ENCODE peak calls at places on chromosomes 1 and 21, in four cellular contexts. K, H, V and J are unnamed samples.

GRCh38 chr1:204130989-204131892 is 20.6 kb downstream of the ETNK2 start:
- DNase-seq in V (no peak), K (no peak), H (no peak), J (no peak)

GRCh38 chr1:25858906-25859789 is at the start of gene AUNIP:
- DNase-seq in K (peak), H (peak), V (peak), J (peak)

GRCh38 chr1:170586942-170587593 is 55.1 kb downstream of the GORAB start:
- DNase-seq in K (no peak), H (no peak), V (no peak), J (no peak)

GRCh38 chr1:161069731-161070270 is at the start of gene ARHGAP30:
- DNase-seq in K (no peak), V (no peak), H (no peak), J (no peak)

GRCh38 chr1:93604411-93604810 is 77.2 kb downstream of the BCAR3 start:
- DNase-seq in H (no peak), V (peak), K (no peak), J (no peak)

GRCh38 chr1:3356827-3357457 is 97.5 kb upstream of the ARHGEF16 start:
- DNase-seq in K (no peak), H (no peak), V (peak), J (no peak)

GRCh38 chr1:155219592-155220031 is 11.1 kb downstream of the MTX1 start:
- DNase-seq in H (peak), K (peak), V (no peak), J (peak)

GRCh38 chr21:14120091-14120734 is 90.5 kb downstream of the LIPI start:
- DNase-seq in H (peak), K (peak), V (peak), J (peak)

GRCh38 chr1:180197231-180197630 is 32.8 kb upstream of the LHX4 start:
- DNase-seq in K (no peak), V (no peak), H (no peak), J (no peak)

GRCh38 chr1:180196436-180197003 is 33.5 kb upstream of the LHX4 start:
- DNase-seq in H (no peak), K (no peak), V (no peak), J (no peak)

GRCh38 chr1:180198611-180199010 is 31.5 kb upstream of the LHX4 start:
- DNase-seq in K (no peak), H (no peak), V (no peak), J (no peak)

GRCh38 chr1:180199018-180199417 is 31.0 kb upstream of the LHX4 start:
- DNase-seq in K (no peak), V (no peak), H (no peak), J (no peak)

DNA sequence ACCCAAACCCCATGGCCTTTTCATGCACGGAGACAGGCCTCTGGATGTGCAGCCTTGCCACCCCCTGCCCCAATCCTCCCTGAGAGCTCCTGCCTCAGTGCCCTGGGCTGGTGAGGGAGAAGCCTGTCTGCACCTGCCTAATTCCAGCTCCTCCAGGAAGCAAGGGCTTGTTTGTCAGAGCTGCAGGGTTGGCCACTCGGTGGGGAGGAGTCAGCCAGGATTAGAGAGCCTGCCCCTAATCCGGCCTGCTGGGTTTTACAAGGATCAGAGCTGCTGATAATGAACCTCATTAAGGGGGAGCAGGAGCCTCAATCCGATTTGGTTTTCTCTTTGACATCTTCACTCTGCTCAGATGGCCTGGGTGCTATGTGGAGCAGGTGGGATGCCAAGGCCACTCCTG is 31.9 kb upstream of the LHX4 start:
- DNase-seq in V (no peak), H (no peak), K (no peak), J (no peak)
- TF ChIP-seq SP1 in V (no peak), H (no peak), K (no peak), J (no peak)

DNA sequence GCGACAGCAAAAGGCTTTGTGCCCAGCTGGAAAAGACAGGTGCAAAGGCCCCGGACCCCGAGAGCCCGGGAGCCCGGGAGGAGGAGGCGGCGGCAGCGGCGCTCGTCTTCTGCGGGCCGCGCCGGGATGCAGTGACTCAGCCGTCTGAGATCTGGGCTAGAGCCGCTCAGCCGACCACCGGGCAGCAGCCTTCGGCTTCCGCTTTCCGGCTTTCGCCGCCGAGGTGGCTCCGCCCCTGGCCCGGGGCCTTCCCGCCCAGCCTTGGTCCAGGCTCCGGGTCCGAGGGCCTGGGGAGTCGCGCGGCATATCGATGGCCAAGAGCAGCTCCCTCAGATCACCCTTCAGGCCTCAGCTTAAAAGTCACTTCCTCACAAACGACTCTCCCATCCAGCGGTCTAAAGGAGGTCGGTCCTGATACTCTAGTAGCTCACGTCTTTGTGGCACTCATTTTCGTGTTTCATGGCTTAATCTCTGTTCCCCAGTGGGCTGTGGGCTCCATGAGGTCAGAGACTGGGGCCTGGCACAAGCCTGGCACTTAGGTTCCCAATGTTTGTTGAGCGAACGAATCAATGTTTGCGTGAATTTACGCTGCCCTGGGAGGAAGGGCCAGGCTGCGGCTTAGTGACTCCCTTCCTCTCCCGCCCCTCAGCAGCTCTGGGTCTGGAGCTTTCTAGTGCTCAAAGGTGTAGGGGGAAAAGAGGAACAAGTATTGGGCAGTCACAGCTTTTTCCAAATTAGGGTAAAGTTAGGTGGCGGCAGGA is at the start of gene PHTF1:
- DNase-seq in V (peak), K (peak), H (peak), J (peak)
- TF ChIP-seq ELF4 in V (peak), K (peak), H (no peak), J (no peak)

GRCh38 chr1:67582625-67583461 is 102.2 kb upstream of the GADD45A start:
- DNase-seq in V (no peak), H (no peak), K (no peak), J (no peak)
- TF ChIP-seq SP1 in V (no peak), H (no peak), K (no peak), J (no peak)

DNA sequence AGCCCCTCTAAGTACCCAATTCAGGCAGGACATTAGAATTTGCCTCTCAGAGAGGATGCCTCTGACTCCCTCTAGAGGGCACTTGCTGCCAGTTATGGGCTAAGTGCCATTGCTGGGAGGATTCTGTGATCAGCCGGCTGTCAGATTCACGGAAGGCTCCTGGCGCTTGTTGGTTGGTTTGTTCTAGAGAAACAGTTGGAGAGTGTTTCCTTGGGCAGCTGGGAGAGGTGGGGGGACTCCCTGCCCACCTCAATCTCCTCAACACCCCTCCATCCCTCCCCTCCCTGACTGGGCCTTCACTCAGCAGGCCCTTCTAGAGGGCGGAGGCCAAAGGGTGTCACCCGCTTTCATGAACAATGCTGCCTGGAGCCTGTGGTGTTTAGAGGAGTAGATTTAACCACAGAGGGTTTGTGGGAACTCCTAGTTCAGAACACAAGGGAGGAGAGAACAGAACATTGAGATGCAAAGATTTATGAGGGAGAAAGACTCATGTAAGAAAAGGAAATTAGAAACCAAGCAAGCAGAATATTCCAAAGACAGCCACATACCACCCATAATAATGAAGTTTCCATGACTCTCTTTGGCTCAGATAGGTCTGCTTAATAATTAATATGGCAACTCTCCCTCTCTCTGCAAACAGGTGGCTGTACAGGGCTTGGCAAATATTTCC is 29.9 kb upstream of the ACP6 start:
- DNase-seq in K (peak), V (peak), H (peak), J (peak)
- TF ChIP-seq ELF4 in K (no peak), V (no peak), H (no peak), J (no peak)

GRCh38 chr1:185917646-185918045 is 183.5 kb downstream of the HMCN1 start:
- DNase-seq in V (no peak), K (peak), H (no peak), J (peak)
- TF ChIP-seq SP1 in V (no peak), K (no peak), H (no peak), J (no peak)

GRCh38 chr21:27580276-27580675 is 613.4 kb upstream of the ADAMTS5 start:
- DNase-seq in V (no peak), K (no peak), H (no peak), J (no peak)

GRCh38 chr21:27584266-27584665 is 617.4 kb upstream of the ADAMTS5 start:
- DNase-seq in K (no peak), H (no peak), V (no peak), J (no peak)

GRCh38 chr21:27582946-27583270 is 616.0 kb upstream of the ADAMTS5 start:
- DNase-seq in K (no peak), V (no peak), H (no peak), J (no peak)

GRCh38 chr21:27581168-27581567 is 614.3 kb upstream of the ADAMTS5 start:
- DNase-seq in K (no peak), V (no peak), H (no peak), J (no peak)

GRCh38 chr21:27582246-27582945 is 615.5 kb upstream of the ADAMTS5 start:
- DNase-seq in K (no peak), V (no peak), H (no peak), J (no peak)
- TF ChIP-seq ELF4 in K (no peak), V (no peak), H (no peak), J (no peak)

GRCh38 chr1:114234408-114235119 is 80.9 kb upstream of the SYT6 start:
- DNase-seq in K (no peak), V (no peak), H (no peak), J (no peak)
- TF ChIP-seq SP1 in K (no peak), V (no peak), H (no peak), J (no peak)

GRCh38 chr1:209384710-209385550 is 198.6 kb upstream of the CAMK1G start:
- DNase-seq in H (no peak), K (no peak), V (no peak), J (no peak)
- TF ChIP-seq ELF4 in H (no peak), K (no peak), V (no peak), J (no peak)

GRCh38 chr1:221637641-221638041 is 104.2 kb downstream of the DUSP10 start:
- DNase-seq in H (no peak), V (no peak), K (no peak), J (no peak)
- TF ChIP-seq SP1 in H (no peak), V (no peak), K (no peak), J (no peak)